ENCODE peak calls at places on chromosomes 13 and 19, in eight cellular contexts. F is left lung; Z is Kasumi-1; N is colonic mucosa; R is HTR-8/SVneo; W is lung microvascular endothelial cell; L is left cardiac atrium; G is stimulated activated CD4-positive, alpha-beta T cell treated with anti-CD3 and anti-CD28 coated beads, Interleukin-4, amount 100 ng/mL, for 24 hours. B is an unnamed sample.

GRCh38 chr13:73268306-73268705 is 209.5 kb downstream of the KLF5 start:
- DNase-seq in F (no peak), Z (no peak), N (peak), R (no peak), W (no peak), L (no peak), G (no peak), B (no peak)

GRCh38 chr19:36686365-36687213 is 823 bp upstream of the ZNF567 start:
- DNase-seq in F (no peak), Z (peak), N (no peak), R (no peak), W (peak), L (no peak), G (no peak), B (no peak)

GRCh38 chr13:29914591-29914990 is 64.2 kb upstream of the UBL3 start:
- DNase-seq in F (no peak), Z (no peak), N (no peak), R (no peak), W (no peak), L (no peak), G (no peak), B (no peak)

GRCh38 chr19:48741222-48741999 is 1.0 kb upstream of the RASIP1 start:
- DNase-seq in F (no peak), Z (no peak), N (peak), R (peak), W (peak), L (peak), G (peak), B (peak)

GRCh38 chr19:46056536-46056935 is 15.7 kb upstream of the IGFL4 start:
- DNase-seq in F (no peak), Z (no peak), N (no peak), R (no peak), W (no peak), L (no peak), G (no peak), B (no peak)

GRCh38 chr13:77055158-77055557 is 28.2 kb upstream of the FBXL3 start:
- DNase-seq in F (no peak), Z (no peak), N (no peak), R (no peak), W (no peak), L (no peak), G (no peak), B (no peak)

GRCh38 chr13:107765724-107766436 is 449.5 kb downstream of the LIG4 start:
- DNase-seq in F (no peak), Z (no peak), N (no peak), R (no peak), W (peak), L (no peak), G (no peak), B (peak)

GRCh38 chr13:59250276-59250990 is 913.3 kb downstream of the DIAPH3 start:
- DNase-seq in F (no peak), Z (no peak), N (no peak), R (no peak), W (no peak), L (no peak), G (no peak), B (no peak)

GRCh38 chr13:31151837-31152236 is 9.9 kb downstream of the HSPH1 start:
- DNase-seq in F (no peak), Z (no peak), N (no peak), R (no peak), W (no peak), L (no peak), G (no peak), B (no peak)

GRCh38 chr19:4378886-4379285 is 21.5 kb downstream of the SH3GL1 start:
- DNase-seq in F (no peak), Z (no peak), N (no peak), R (no peak), W (no peak), L (no peak), G (no peak), B (no peak)

GRCh38 chr19:36837525-36837901 is 674 bp downstream of the ZNF790 start:
- DNase-seq in F (no peak), Z (no peak), N (no peak), R (no peak), W (peak), L (no peak), G (no peak), B (no peak)

GRCh38 chr13:40986328-40986856 is 32.7 kb downstream of the ELF1 start:
- DNase-seq in F (no peak), Z (no peak), N (no peak), R (no peak), W (peak), L (no peak), G (no peak), B (no peak)

GRCh38 chr19:58166708-58167280 is 16.1 kb upstream of the ZNF274 start:
- DNase-seq in F (no peak), Z (no peak), N (no peak), R (no peak), W (no peak), L (no peak), G (no peak), B (no peak)

GRCh38 chr19:17121736-17122293 is 46.2 kb downstream of the MYO9B start:
- DNase-seq in F (no peak), Z (peak), N (no peak), R (no peak), W (no peak), L (no peak), G (no peak), B (no peak)

GRCh38 chr19:19821366-19822147 is at the start of gene ZNF506:
- DNase-seq in F (peak), Z (peak), N (peak), R (peak), W (peak), L (peak), G (peak), B (peak)

GRCh38 chr13:32257649-32258048 is 57.5 kb downstream of the ZAR1L start:
- DNase-seq in F (no peak), Z (no peak), N (no peak), R (no peak), W (no peak), L (no peak), G (no peak), B (no peak)

GRCh38 chr13:52849727-52850395 is 1.4 kb upstream of the PCDH8 start:
- DNase-seq in F (no peak), Z (no peak), N (no peak), R (no peak), W (no peak), L (no peak), G (no peak), B (no peak)

GRCh38 chr13:40190656-40191100 is 475.8 kb downstream of the FOXO1 start:
- DNase-seq in F (no peak), Z (no peak), N (no peak), R (peak), W (peak), L (peak), G (peak), B (peak)

GRCh38 chr13:84430015-84430414 is 547.7 kb upstream of the SLITRK1 start:
- DNase-seq in F (no peak), Z (no peak), N (no peak), R (peak), W (no peak), L (no peak), G (no peak), B (no peak)

GRCh38 chr19:5334366-5334739 is 6.3 kb downstream of the PTPRS start:
- DNase-seq in F (no peak), Z (no peak), N (no peak), R (no peak), W (no peak), L (no peak), G (no peak), B (no peak)

GRCh38 chr13:20494656-20495055 is 31.0 kb downstream of the CRYL1 start:
- DNase-seq in F (no peak), Z (no peak), N (no peak), R (no peak), W (no peak), L (no peak), G (no peak), B (no peak)

GRCh38 chr13:29118471-29118870 is 298.3 kb downstream of the MTUS2 start:
- DNase-seq in F (no peak), Z (no peak), N (no peak), R (no peak), W (no peak), L (no peak), G (no peak), B (no peak)

GRCh38 chr19:15562861-15563260 is 52.2 kb upstream of the CYP4F8 start:
- DNase-seq in F (no peak), Z (no peak), N (no peak), R (no peak), W (no peak), L (no peak), G (no peak), B (no peak)

GRCh38 chr19:15614507-15615379 is at the start of gene CYP4F8:
- DNase-seq in F (no peak), Z (no peak), N (no peak), R (no peak), W (no peak), L (no peak), G (no peak), B (no peak)

GRCh38 chr19:54179921-54180452 is 7.0 kb upstream of the TMC4 start:
- DNase-seq in F (no peak), Z (peak), N (peak), R (no peak), W (peak), L (no peak), G (no peak), B (peak)

GRCh38 chr13:59674616-59675015 is 489.1 kb downstream of the DIAPH3 start:
- DNase-seq in F (no peak), Z (no peak), N (no peak), R (no peak), W (no peak), L (no peak), G (no peak), B (no peak)

GRCh38 chr13:105569816-105570215 is 965.6 kb downstream of the EFNB2 start:
- DNase-seq in F (no peak), Z (no peak), N (no peak), R (no peak), W (no peak), L (no peak), G (no peak), B (no peak)

GRCh38 chr13:113884821-113885220 is 20.9 kb upstream of the GAS6 start:
- DNase-seq in F (no peak), Z (no peak), N (no peak), R (no peak), W (no peak), L (no peak), G (no peak), B (no peak)

GRCh38 chr13:65638572-65639168 is 1591.5 kb downstream of the PCDH9 start:
- DNase-seq in F (no peak), Z (peak), N (no peak), R (peak), W (peak), L (no peak), G (no peak), B (peak)

GRCh38 chr19:11321206-11322126 is 18.0 kb downstream of the RAB3D start:
- DNase-seq in F (no peak), Z (no peak), N (no peak), R (no peak), W (no peak), L (no peak), G (no peak), B (no peak)

GRCh38 chr19:41702208-41702651 is 6.2 kb upstream of the CEACAM5 start:
- DNase-seq in F (no peak), Z (no peak), N (no peak), R (peak), W (no peak), L (no peak), G (no peak), B (no peak)

GRCh38 chr19:18488838-18489626 is 32.8 kb downstream of the ELL start:
- DNase-seq in F (no peak), Z (peak), N (no peak), R (peak), W (peak), L (no peak), G (no peak), B (peak)

GRCh38 chr19:53536223-53536543 is 1.8 kb upstream of the ZNF331 start:
- DNase-seq in F (no peak), Z (no peak), N (no peak), R (no peak), W (no peak), L (no peak), G (no peak), B (no peak)

GRCh38 chr19:41872775-41873647 is 4.1 kb upstream of the CD79A start:
- DNase-seq in F (peak), Z (peak), N (peak), R (peak), W (peak), L (peak), G (peak), B (peak)

GRCh38 chr19:46533085-46534081 is 37.7 kb upstream of the PNMA8B start:
- DNase-seq in F (no peak), Z (no peak), N (no peak), R (no peak), W (no peak), L (no peak), G (no peak), B (no peak)